ENCODE peak calls at places on chromosome 9, in eight cellular contexts. One of them, this sample, is unnamed.

GRCh38 chr9:105065119-105066088 is 137.4 kb upstream of the ABCA1 start:
- ATAC-seq in omental fat pad: no peak
- ATAC-seq in HCT116: no peak
- ATAC-seq in activated CD8-positive, alpha-beta T cell treated with anti-CD3 and anti-CD28 coated beads, Interleukin-2, amount 10 ng/mL, durations not matched to agents 7 days and 5 days: no peak
- ATAC-seq in naive thymus-derived CD8-positive, alpha-beta T cell: no peak
- ATAC-seq in left cardiac atrium: no peak
- ATAC-seq in pancreas: peak
- ATAC-seq in upper lobe of right lung: peak
- ATAC-seq in this sample: no peak

GRCh38 chr9:122218885-122219855 is 9.6 kb downstream of the LHX6 start:
- ATAC-seq in omental fat pad: no peak
- ATAC-seq in HCT116: no peak
- ATAC-seq in activated CD8-positive, alpha-beta T cell treated with anti-CD3 and anti-CD28 coated beads, Interleukin-2, amount 10 ng/mL, durations not matched to agents 7 days and 5 days: peak
- ATAC-seq in naive thymus-derived CD8-positive, alpha-beta T cell: peak
- ATAC-seq in left cardiac atrium: peak
- ATAC-seq in pancreas: peak
- ATAC-seq in upper lobe of right lung: no peak
- ATAC-seq in this sample: no peak

GRCh38 chr9:93701494-93702218 is 125.3 kb downstream of the PHF2 start:
- ATAC-seq in omental fat pad: no peak
- ATAC-seq in HCT116: no peak
- ATAC-seq in activated CD8-positive, alpha-beta T cell treated with anti-CD3 and anti-CD28 coated beads, Interleukin-2, amount 10 ng/mL, durations not matched to agents 7 days and 5 days: no peak
- ATAC-seq in naive thymus-derived CD8-positive, alpha-beta T cell: no peak
- ATAC-seq in left cardiac atrium: no peak
- ATAC-seq in pancreas: no peak
- ATAC-seq in upper lobe of right lung: no peak
- ATAC-seq in this sample: no peak

GRCh38 chr9:27499481-27499880 is 24.6 kb upstream of the IFNK start:
- ATAC-seq in omental fat pad: no peak
- ATAC-seq in HCT116: no peak
- ATAC-seq in activated CD8-positive, alpha-beta T cell treated with anti-CD3 and anti-CD28 coated beads, Interleukin-2, amount 10 ng/mL, durations not matched to agents 7 days and 5 days: no peak
- ATAC-seq in naive thymus-derived CD8-positive, alpha-beta T cell: no peak
- ATAC-seq in left cardiac atrium: no peak
- ATAC-seq in pancreas: no peak
- ATAC-seq in upper lobe of right lung: no peak
- ATAC-seq in this sample: peak

GRCh38 chr9:130842547-130842946 is 7.5 kb downstream of the ABL1 start:
- ATAC-seq in omental fat pad: no peak
- ATAC-seq in HCT116: no peak
- ATAC-seq in activated CD8-positive, alpha-beta T cell treated with anti-CD3 and anti-CD28 coated beads, Interleukin-2, amount 10 ng/mL, durations not matched to agents 7 days and 5 days: no peak
- ATAC-seq in naive thymus-derived CD8-positive, alpha-beta T cell: no peak
- ATAC-seq in left cardiac atrium: no peak
- ATAC-seq in pancreas: no peak
- ATAC-seq in upper lobe of right lung: no peak
- ATAC-seq in this sample: no peak

GRCh38 chr9:98271479-98271878 is 16.0 kb upstream of the TBC1D2 start:
- ATAC-seq in omental fat pad: no peak
- ATAC-seq in HCT116: no peak
- ATAC-seq in activated CD8-positive, alpha-beta T cell treated with anti-CD3 and anti-CD28 coated beads, Interleukin-2, amount 10 ng/mL, durations not matched to agents 7 days and 5 days: no peak
- ATAC-seq in naive thymus-derived CD8-positive, alpha-beta T cell: no peak
- ATAC-seq in left cardiac atrium: no peak
- ATAC-seq in pancreas: peak
- ATAC-seq in upper lobe of right lung: peak
- ATAC-seq in this sample: no peak

GRCh38 chr9:5622019-5622418 is 6.9 kb upstream of the RIC1 start:
- ATAC-seq in omental fat pad: peak
- ATAC-seq in HCT116: peak
- ATAC-seq in activated CD8-positive, alpha-beta T cell treated with anti-CD3 and anti-CD28 coated beads, Interleukin-2, amount 10 ng/mL, durations not matched to agents 7 days and 5 days: no peak
- ATAC-seq in naive thymus-derived CD8-positive, alpha-beta T cell: no peak
- ATAC-seq in left cardiac atrium: peak
- ATAC-seq in pancreas: no peak
- ATAC-seq in upper lobe of right lung: no peak
- ATAC-seq in this sample: peak

GRCh38 chr9:132546148-132547051 is 36.0 kb upstream of the BARHL1 start:
- ATAC-seq in omental fat pad: no peak
- ATAC-seq in HCT116: peak
- ATAC-seq in activated CD8-positive, alpha-beta T cell treated with anti-CD3 and anti-CD28 coated beads, Interleukin-2, amount 10 ng/mL, durations not matched to agents 7 days and 5 days: no peak
- ATAC-seq in naive thymus-derived CD8-positive, alpha-beta T cell: no peak
- ATAC-seq in left cardiac atrium: peak
- ATAC-seq in pancreas: peak
- ATAC-seq in upper lobe of right lung: no peak
- ATAC-seq in this sample: peak

GRCh38 chr9:134441227-134442086 is 115.2 kb downstream of the RXRA start:
- ATAC-seq in omental fat pad: no peak
- ATAC-seq in HCT116: no peak
- ATAC-seq in activated CD8-positive, alpha-beta T cell treated with anti-CD3 and anti-CD28 coated beads, Interleukin-2, amount 10 ng/mL, durations not matched to agents 7 days and 5 days: no peak
- ATAC-seq in naive thymus-derived CD8-positive, alpha-beta T cell: no peak
- ATAC-seq in left cardiac atrium: no peak
- ATAC-seq in pancreas: no peak
- ATAC-seq in upper lobe of right lung: no peak
- ATAC-seq in this sample: no peak

GRCh38 chr9:111076519-111076918 is 38.2 kb upstream of the LPAR1 start:
- ATAC-seq in omental fat pad: no peak
- ATAC-seq in HCT116: no peak
- ATAC-seq in activated CD8-positive, alpha-beta T cell treated with anti-CD3 and anti-CD28 coated beads, Interleukin-2, amount 10 ng/mL, durations not matched to agents 7 days and 5 days: no peak
- ATAC-seq in naive thymus-derived CD8-positive, alpha-beta T cell: no peak
- ATAC-seq in left cardiac atrium: no peak
- ATAC-seq in pancreas: no peak
- ATAC-seq in upper lobe of right lung: peak
- ATAC-seq in this sample: no peak

GRCh38 chr9:2810424-2811075 is 33.3 kb downstream of the PUM3 start:
- ATAC-seq in omental fat pad: no peak
- ATAC-seq in HCT116: no peak
- ATAC-seq in activated CD8-positive, alpha-beta T cell treated with anti-CD3 and anti-CD28 coated beads, Interleukin-2, amount 10 ng/mL, durations not matched to agents 7 days and 5 days: no peak
- ATAC-seq in naive thymus-derived CD8-positive, alpha-beta T cell: no peak
- ATAC-seq in left cardiac atrium: no peak
- ATAC-seq in pancreas: no peak
- ATAC-seq in upper lobe of right lung: no peak
- ATAC-seq in this sample: no peak

GRCh38 chr9:91843623-91844111 is 106.4 kb downstream of the ROR2 start:
- ATAC-seq in omental fat pad: peak
- ATAC-seq in HCT116: no peak
- ATAC-seq in activated CD8-positive, alpha-beta T cell treated with anti-CD3 and anti-CD28 coated beads, Interleukin-2, amount 10 ng/mL, durations not matched to agents 7 days and 5 days: no peak
- ATAC-seq in naive thymus-derived CD8-positive, alpha-beta T cell: no peak
- ATAC-seq in left cardiac atrium: peak
- ATAC-seq in pancreas: peak
- ATAC-seq in upper lobe of right lung: peak
- ATAC-seq in this sample: no peak

GRCh38 chr9:137459601-137460362 is 648 bp upstream of the NSMF start:
- ATAC-seq in omental fat pad: no peak
- ATAC-seq in HCT116: no peak
- ATAC-seq in activated CD8-positive, alpha-beta T cell treated with anti-CD3 and anti-CD28 coated beads, Interleukin-2, amount 10 ng/mL, durations not matched to agents 7 days and 5 days: no peak
- ATAC-seq in naive thymus-derived CD8-positive, alpha-beta T cell: no peak
- ATAC-seq in left cardiac atrium: peak
- ATAC-seq in pancreas: peak
- ATAC-seq in upper lobe of right lung: no peak
- ATAC-seq in this sample: peak

This sample was measured in esophagus mucosa.